ENCODE peak calls at places on chromosomes 7 and 10, in ten cellular contexts. Y is hepatic stellate cell; Z is heart right ventricle; R is HEK293T; H is GM23338; S is ovary; K is left ventricle myocardium inferior; X is NCI-H1092; C is stimulated activated CD8-positive, alpha-beta memory T cell treated with anti-CD3 and anti-CD28 coated beads, Interleukin-15, amount 100 ng/mL, for 4 hours; M is mesothelial cell of epicardium. A is an unnamed sample.

GRCh38 chr10:71647526-71648354 is 71.8 kb downstream of the C10orf105 start:
- DNase-seq in Y (no peak), Z (no peak), R (peak), H (peak), S (no peak), K (no peak), X (no peak), C (no peak), M (no peak), A (no peak)

GRCh38 chr7:109322833-109323232 is 753.2 kb downstream of the DNAJB9 start:
- DNase-seq in Y (no peak), Z (no peak), R (no peak), H (no peak), S (no peak), K (no peak), X (no peak), C (no peak), M (no peak), A (no peak)

GRCh38 chr10:97427571-97428179 is 1.7 kb downstream of the PGAM1 start:
- DNase-seq in Y (no peak), Z (no peak), R (no peak), H (peak), S (no peak), K (no peak), X (no peak), C (no peak), M (no peak), A (peak)

GRCh38 chr10:97726636-97727178 is 10.2 kb upstream of the ZFYVE27 start:
- DNase-seq in Y (no peak), Z (no peak), R (peak), H (peak), S (no peak), K (no peak), X (no peak), C (no peak), M (no peak), A (peak)

GRCh38 chr10:110304394-110304779 is 333 bp downstream of the SMNDC1 start:
- DNase-seq in Y (peak), Z (peak), R (no peak), H (no peak), S (no peak), K (no peak), X (no peak), C (no peak), M (peak), A (peak)

GRCh38 chr10:132208489-132209050 is 21.8 kb downstream of the DPYSL4 start:
- DNase-seq in Y (no peak), Z (peak), R (no peak), H (no peak), S (no peak), K (peak), X (no peak), C (no peak), M (no peak), A (no peak)

GRCh38 chr7:116859323-116859722 is 3.1 kb upstream of the CAPZA2 start:
- DNase-seq in Y (peak), Z (no peak), R (no peak), H (no peak), S (no peak), K (no peak), X (no peak), C (no peak), M (no peak), A (no peak)

GRCh38 chr7:12888727-12889126 is 201.3 kb downstream of the ARL4A start:
- DNase-seq in Y (no peak), Z (no peak), R (no peak), H (no peak), S (no peak), K (no peak), X (no peak), C (no peak), M (no peak), A (no peak)

GRCh38 chr7:107971613-107972012 is 31.3 kb downstream of the LAMB1 start:
- DNase-seq in Y (no peak), Z (peak), R (no peak), H (no peak), S (no peak), K (peak), X (no peak), C (no peak), M (no peak), A (no peak)

GRCh38 chr10:3206516-3207157 is 34.1 kb upstream of the PITRM1 start:
- DNase-seq in Y (no peak), Z (no peak), R (no peak), H (no peak), S (no peak), K (no peak), X (no peak), C (no peak), M (no peak), A (no peak)

GRCh38 chr7:98312201-98312600 is 30.7 kb downstream of the BRI3 start:
- DNase-seq in Y (no peak), Z (no peak), R (no peak), H (no peak), S (no peak), K (no peak), X (no peak), C (no peak), M (no peak), A (no peak)

GRCh38 chr7:37371755-37372154 is 76.9 kb downstream of the ELMO1 start:
- DNase-seq in Y (no peak), Z (no peak), R (no peak), H (no peak), S (no peak), K (no peak), X (no peak), C (no peak), M (no peak), A (no peak)

GRCh38 chr7:85730016-85730415 is 543.2 kb upstream of the SEMA3D start:
- DNase-seq in Y (no peak), Z (no peak), R (no peak), H (no peak), S (no peak), K (no peak), X (peak), C (no peak), M (no peak), A (peak)

GRCh38 chr10:63720072-63720537 is 198.9 kb downstream of the REEP3 start:
- DNase-seq in Y (no peak), Z (peak), R (peak), H (peak), S (no peak), K (no peak), X (peak), C (no peak), M (no peak), A (peak)

GRCh38 chr10:84267503-84268126 is 22.8 kb downstream of the RGR start:
- DNase-seq in Y (peak), Z (no peak), R (peak), H (peak), S (no peak), K (no peak), X (no peak), C (peak), M (no peak), A (peak)

GRCh38 chr7:47621347-47621746 is 39.4 kb upstream of the TNS3 start:
- DNase-seq in Y (no peak), Z (no peak), R (no peak), H (no peak), S (no peak), K (no peak), X (no peak), C (no peak), M (no peak), A (no peak)

GRCh38 chr10:9858816-9859215 is 1158.9 kb upstream of the CELF2 start:
- DNase-seq in Y (no peak), Z (no peak), R (no peak), H (no peak), S (no peak), K (no peak), X (no peak), C (no peak), M (no peak), A (no peak)

GRCh38 chr10:48505394-48506112 is 99.3 kb downstream of the ARHGAP22 start:
- DNase-seq in Y (no peak), Z (no peak), R (no peak), H (peak), S (peak), K (no peak), X (no peak), C (no peak), M (no peak), A (no peak)

GRCh38 chr10:86872757-86873156 is 84.7 kb downstream of the MMRN2 start:
- DNase-seq in Y (no peak), Z (peak), R (no peak), H (peak), S (no peak), K (no peak), X (no peak), C (no peak), M (no peak), A (no peak)

GRCh38 chr7:34222722-34223121 is 317.4 kb downstream of the BMPER start:
- DNase-seq in Y (no peak), Z (no peak), R (no peak), H (no peak), S (no peak), K (no peak), X (no peak), C (no peak), M (no peak), A (no peak)

GRCh38 chr10:124693396-124693795 is 50.8 kb downstream of the FAM53B start:
- DNase-seq in Y (no peak), Z (no peak), R (peak), H (no peak), S (no peak), K (no peak), X (peak), C (no peak), M (no peak), A (no peak)

A was measured in testis.